ENCODE peak calls at places on chromosomes 6 and 20, in four cellular contexts. H is WTC11, G is A549, T is K562. I is an unnamed sample.

GRCh38 chr20:62740286-62741141 is 31.9 kb downstream of the NTSR1 start:
- DNase-seq in H (peak), G (peak), T (peak), I (peak)

GRCh38 chr20:41617059-41617921 is 887 bp downstream of the CHD6 start:
- DNase-seq in T (no peak), H (peak), G (peak), I (peak)

GRCh38 chr20:38116409-38117165 is 48.5 kb downstream of the TGM2 start:
- DNase-seq in T (no peak), G (no peak), H (no peak), I (no peak)

GRCh38 chr20:36854343-36855240 is 21.3 kb upstream of the TLDC2 start:
- DNase-seq in G (no peak), H (no peak), T (peak), I (no peak)

GRCh38 chr20:3245711-3246110 is 6.7 kb upstream of the SLC4A11 start:
- DNase-seq in H (no peak), G (no peak), T (no peak), I (no peak)

GRCh38 chr6:81786159-81786558 is 33.7 kb upstream of the TENT5A start:
- DNase-seq in T (no peak), G (no peak), H (no peak), I (no peak)

GRCh38 chr6:167683028-167683862 is 143.5 kb upstream of the AFDN start:
- DNase-seq in T (no peak), H (no peak), G (peak), I (peak)

GRCh38 chr6:12593720-12594540 is 122.6 kb upstream of the PHACTR1 start:
- DNase-seq in T (peak), H (no peak), G (no peak), I (peak)

GRCh38 chr20:54649511-54649962 is 174.1 kb downstream of the DOK5 start:
- DNase-seq in T (peak), G (peak), H (peak), I (peak)

GRCh38 chr20:49280463-49281058 is 2.7 kb upstream of the ZNFX1 start:
- DNase-seq in G (no peak), T (no peak), H (no peak), I (no peak)

GRCh38 chr6:134787261-134787871 is 162.5 kb downstream of the ALDH8A1 start:
- DNase-seq in G (peak), H (no peak), T (no peak), I (no peak)

GRCh38 chr6:75211920-75212590 is 6.2 kb upstream of the COL12A1 start:
- DNase-seq in T (no peak), H (no peak), G (no peak), I (no peak)

GRCh38 chr20:49916146-49917002 is 1.0 kb upstream of the SPATA2 start:
- DNase-seq in T (peak), G (peak), H (no peak), I (peak)

DNA sequence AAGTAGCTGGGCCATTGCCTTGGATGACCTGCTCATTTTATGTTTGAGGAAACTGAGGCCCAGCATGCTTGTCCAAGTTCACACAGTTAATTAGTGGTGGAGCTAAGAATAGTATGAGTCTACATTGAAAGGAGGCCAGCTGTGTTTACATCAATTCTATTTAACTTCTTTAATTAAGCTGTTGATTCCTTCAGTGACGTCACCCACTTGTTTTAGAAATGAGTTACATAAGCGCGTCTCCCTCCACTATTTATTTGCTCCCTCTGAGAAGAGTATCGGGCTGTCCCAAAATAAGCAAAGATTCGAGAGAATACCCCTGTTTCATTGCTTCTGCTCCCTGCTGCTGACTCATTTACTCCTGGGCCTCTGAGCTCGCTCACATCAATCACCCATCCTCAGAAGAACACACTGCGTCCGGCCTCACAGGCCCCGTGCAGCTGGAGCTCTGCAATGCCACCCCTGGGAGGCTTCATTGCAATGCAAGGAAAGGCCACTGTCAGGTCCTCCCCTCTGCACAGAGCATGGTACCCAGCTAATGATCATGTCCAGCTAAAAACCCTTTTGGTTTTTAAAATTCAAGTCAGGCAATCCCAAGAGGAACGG is 74.8 kb upstream of the BMP2 start:
- DNase-seq in H (no peak), G (no peak), T (no peak), I (no peak)
- TF ChIP-seq NR3C1 in H (no peak), G (no peak), T (no peak), I (no peak)

GRCh38 chr20:17648306-17648646 is 33.8 kb downstream of the RRBP1 start:
- DNase-seq in G (no peak), T (no peak), H (no peak), I (no peak)
- TF ChIP-seq NR3C1 in G (no peak), T (no peak), H (no peak), I (no peak)

DNA sequence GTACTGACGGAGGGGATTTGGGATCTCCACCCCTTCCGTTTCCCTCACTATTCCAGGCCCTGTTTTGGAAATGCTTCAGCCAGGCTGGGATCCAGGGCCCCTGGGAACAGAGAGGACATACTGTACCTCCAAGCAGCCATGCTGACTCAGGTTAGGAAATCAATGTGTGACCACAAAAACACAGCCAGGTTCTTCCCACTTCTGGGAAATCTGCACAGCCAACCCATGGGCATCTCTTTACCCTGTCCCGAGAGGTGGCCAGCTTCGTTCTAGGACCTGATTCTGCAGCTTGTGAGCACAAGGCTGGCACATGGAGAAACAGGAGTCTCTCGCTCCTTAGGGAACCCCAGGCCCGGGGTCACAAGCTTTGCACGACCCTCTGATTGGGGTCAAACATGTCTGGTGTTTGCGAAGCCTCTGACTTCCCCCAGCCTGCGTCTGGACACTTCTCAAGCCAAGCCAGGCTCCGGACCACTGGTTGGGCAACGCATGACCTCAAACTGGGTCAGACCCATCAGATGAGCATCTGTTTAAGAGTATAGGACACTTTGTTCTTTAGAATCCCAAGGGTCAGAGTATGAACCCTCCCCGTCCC is 8.3 kb upstream of the TTPAL start:
- DNase-seq in T (no peak), G (no peak), H (peak), I (peak)
- TF ChIP-seq NR3C1 in T (no peak), G (no peak), H (no peak), I (no peak)

GRCh38 chr6:113626470-113626869 is 230.7 kb upstream of the MARCKS start:
- DNase-seq in G (no peak), H (no peak), T (no peak), I (no peak)
- TF ChIP-seq NR3C1 in G (no peak), H (no peak), T (no peak), I (no peak)

GRCh38 chr6:148538251-148539190 is 195.9 kb downstream of the SASH1 start:
- DNase-seq in T (no peak), G (no peak), H (no peak), I (no peak)

GRCh38 chr6:148532698-148533097 is 190.1 kb downstream of the SASH1 start:
- DNase-seq in H (no peak), G (no peak), T (no peak), I (no peak)

GRCh38 chr6:148534871-148535270 is 192.2 kb downstream of the SASH1 start:
- DNase-seq in G (no peak), H (no peak), T (no peak), I (no peak)

GRCh38 chr6:148533309-148534107 is 190.9 kb downstream of the SASH1 start:
- DNase-seq in H (no peak), T (no peak), G (no peak), I (no peak)

GRCh38 chr6:148535976-148536375 is 193.3 kb downstream of the SASH1 start:
- DNase-seq in G (no peak), T (no peak), H (no peak), I (no peak)
- TF ChIP-seq NR3C1 in G (no peak), T (no peak), H (no peak), I (no peak)